ENCODE peak calls at places on chromosomes 6 and 20, in eight cellular contexts. H is PC-3; U is thoracic aorta; V is transverse colon; Y is mesenchymal stem cell; D is DND-41; Z is naive thymus-derived CD4-positive, alpha-beta T cell; F is endothelial cell of umbilical vein. P is an unnamed sample.
A peak's percentile ranks its signal among the peaks of the same experiment; 100 is the strongest.

GRCh38 chr6:28383235-28384142 is 16.1 kb downstream of the ZSCAN12 start:
- DNase-seq in H (peak; percentile 89), U (peak; percentile 9), V (peak; percentile 92), Y (peak; percentile 92), D (no peak), Z (peak; percentile 25), F (peak; percentile 93), P (no peak)

GRCh38 chr20:46939031-46939430 is 44.4 kb downstream of the EYA2 start:
- DNase-seq in H (peak; percentile 38), U (no peak), V (no peak), Y (no peak), D (peak; percentile 9), Z (no peak), F (peak; percentile 1), P (peak; percentile 45)

GRCh38 chr6:38346291-38347079 is 293.2 kb downstream of the BTBD9 start:
- DNase-seq in H (peak; percentile 16), U (no peak), V (no peak), Y (peak; percentile 86), D (no peak), Z (no peak), F (peak; percentile 43), P (peak; percentile 9)

GRCh38 chr6:54427396-54427910 is 119.2 kb downstream of the TINAG start:
- DNase-seq in H (peak; percentile 8), U (no peak), V (no peak), Y (no peak), D (no peak), Z (no peak), F (no peak), P (no peak)

GRCh38 chr6:35757461-35758123 is 18.8 kb upstream of the CLPSL2 start:
- DNase-seq in H (peak; percentile 38), U (no peak), V (no peak), Y (peak; percentile 52), D (no peak), Z (no peak), F (peak; percentile 32), P (no peak)

GRCh38 chr6:110875548-110876169 is 1.1 kb downstream of the AMD1 start:
- DNase-seq in H (no peak), U (peak; percentile 22), V (peak; percentile 63), Y (no peak), D (peak; percentile 73), Z (peak; percentile 71), F (peak; percentile 36), P (peak; percentile 67)

GRCh38 chr6:2126351-2126750 is 119.1 kb downstream of the GMDS start:
- DNase-seq in H (no peak), U (no peak), V (no peak), Y (no peak), D (no peak), Z (no peak), F (no peak), P (no peak)

GRCh38 chr6:137962725-137963124 is 95.7 kb downstream of the TNFAIP3 start:
- DNase-seq in H (no peak), U (no peak), V (no peak), Y (no peak), D (no peak), Z (no peak), F (no peak), P (no peak)

GRCh38 chr6:33860706-33861474 is 57.1 kb upstream of the MLN start:
- DNase-seq in H (peak; percentile 9), U (no peak), V (peak; percentile 15), Y (peak; percentile 14), D (peak; percentile 10), Z (peak; percentile 59), F (peak; percentile 30), P (peak; percentile 35)

GRCh38 chr6:151058021-151058733 is 181.6 kb upstream of the AKAP12 start:
- DNase-seq in H (no peak), U (no peak), V (no peak), Y (no peak), D (no peak), Z (no peak), F (no peak), P (no peak)

GRCh38 chr20:64146301-64146935 is 17.8 kb upstream of the MYT1 start:
- DNase-seq in H (no peak), U (no peak), V (no peak), Y (no peak), D (no peak), Z (no peak), F (no peak), P (no peak)

GRCh38 chr20:13158339-13158738 is 62.7 kb upstream of the ISM1 start:
- DNase-seq in H (no peak), U (no peak), V (no peak), Y (no peak), D (no peak), Z (no peak), F (peak; percentile 5), P (no peak)

GRCh38 chr6:6946477-6947145 is 161.2 kb upstream of the RREB1 start:
- DNase-seq in H (no peak), U (no peak), V (no peak), Y (no peak), D (no peak), Z (no peak), F (no peak), P (no peak)

GRCh38 chr6:23176883-23177282 is 607.5 kb downstream of the HDGFL1 start:
- DNase-seq in H (no peak), U (no peak), V (no peak), Y (no peak), D (no peak), Z (no peak), F (peak; percentile 56), P (no peak)

GRCh38 chr20:60851826-60852704 is 400.0 kb upstream of the CDH4 start:
- DNase-seq in H (no peak), U (no peak), V (no peak), Y (peak; percentile 5), D (peak; percentile 54), Z (no peak), F (no peak), P (no peak)

GRCh38 chr6:166687538-166688259 is 60.6 kb upstream of the RPS6KA2 start:
- DNase-seq in H (no peak), U (no peak), V (no peak), Y (no peak), D (no peak), Z (no peak), F (no peak), P (no peak)

GRCh38 chr6:169490830-169491229 is 211.0 kb downstream of the WDR27 start:
- DNase-seq in H (no peak), U (no peak), V (no peak), Y (no peak), D (no peak), Z (no peak), F (peak; percentile 28), P (no peak)

GRCh38 chr20:44217342-44218092 is 6.9 kb upstream of the OSER1 start:
- DNase-seq in H (peak; percentile 91), U (peak; percentile 4), V (peak; percentile 85), Y (peak; percentile 72), D (peak; percentile 77), Z (peak; percentile 74), F (peak; percentile 55), P (peak; percentile 83)

GRCh38 chr6:259901-260508 is 32.3 kb upstream of the DUSP22 start:
- DNase-seq in H (no peak), U (no peak), V (no peak), Y (no peak), D (no peak), Z (no peak), F (no peak), P (no peak)

GRCh38 chr6:39791850-39792500 is at the start of gene DAAM2:
- DNase-seq in H (no peak), U (no peak), V (peak; percentile 50), Y (peak; percentile 74), D (no peak), Z (no peak), F (peak; percentile 22), P (peak; percentile 21)

GRCh38 chr20:36792422-36792821 is 18.9 kb upstream of the DSN1 start:
- DNase-seq in H (peak; percentile 74), U (no peak), V (no peak), Y (peak; percentile 81), D (peak; percentile 28), Z (no peak), F (peak; percentile 68), P (peak; percentile 76)

GRCh38 chr20:10674684-10675455 is 1.1 kb upstream of the JAG1 start:
- DNase-seq in H (peak; percentile 88), U (no peak), V (peak; percentile 90), Y (peak; percentile 80), D (no peak), Z (no peak), F (peak; percentile 83), P (peak; percentile 81)

GRCh38 chr6:34484899-34485298 is 19.0 kb downstream of the PACSIN1 start:
- DNase-seq in H (peak; percentile 90), U (no peak), V (no peak), Y (no peak), D (peak; percentile 37), Z (peak; percentile 6), F (no peak), P (no peak)

GRCh38 chr6:158233214-158233795 is 65.2 kb downstream of the GTF2H5 start:
- DNase-seq in H (peak; percentile 12), U (no peak), V (no peak), Y (no peak), D (no peak), Z (peak; percentile 39), F (peak; percentile 14), P (peak; percentile 29)

GRCh38 chr6:163309491-163310026 is 105.0 kb upstream of the QKI start:
- DNase-seq in H (peak; percentile 82), U (no peak), V (no peak), Y (no peak), D (no peak), Z (no peak), F (peak; percentile 63), P (no peak)
- H3K27ac ChIP-seq in H (peak overlapping the region; percentile 98), U (no peak overlapping the region), V (no peak overlapping the region), Y (no peak overlapping the region), D (no peak overlapping the region), Z (no peak overlapping the region), F (peak overlapping the region; percentile 63), P (peak overlapping the region; percentile 45)

DNA sequence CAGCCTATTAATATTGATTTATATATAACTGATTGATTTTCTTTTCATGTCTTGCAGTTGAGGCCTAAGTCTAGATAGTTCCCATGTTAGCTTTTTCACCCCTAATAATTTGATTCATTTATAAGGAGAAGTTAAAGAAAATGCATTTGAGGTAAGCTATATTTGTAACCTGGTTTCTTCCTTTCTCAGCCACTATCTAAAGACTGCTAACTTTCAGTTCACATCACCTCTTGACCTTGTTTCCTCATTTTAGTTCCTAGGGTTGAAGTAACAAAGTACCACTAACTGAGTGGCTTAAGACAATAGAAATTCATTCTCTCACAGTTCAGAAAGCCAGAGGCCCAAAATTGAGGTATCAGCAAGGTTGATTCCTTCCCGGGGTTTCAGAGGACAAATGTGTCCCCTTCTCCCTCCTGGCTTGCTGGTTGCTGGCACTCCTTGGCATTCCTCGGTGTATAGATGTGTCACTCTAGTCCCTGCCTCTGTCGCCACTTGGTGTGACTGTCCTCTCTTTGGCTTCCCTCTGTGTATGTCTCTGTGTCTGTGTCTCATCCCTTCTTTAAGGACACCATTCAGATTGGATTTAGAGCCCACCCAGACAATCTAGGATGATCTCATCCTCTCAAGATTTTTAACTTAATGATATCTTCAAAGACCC is 55.9 kb upstream of the C20orf144 start:
- DNase-seq in H (no peak), U (no peak), V (no peak), Y (no peak), D (no peak), Z (no peak), F (no peak), P (no peak)
- H3K4me3 ChIP-seq in H (no peak overlapping the region), U (no peak overlapping the region), V (no peak overlapping the region), Y (no peak overlapping the region), D (no peak overlapping the region), Z (no peak overlapping the region), F (no peak overlapping the region), P (no peak overlapping the region)

GRCh38 chr20:56609321-56609720 is 19.8 kb upstream of the TFAP2C start:
- DNase-seq in H (no peak), U (no peak), V (no peak), Y (no peak), D (no peak), Z (no peak), F (no peak), P (no peak)
- H3K4me1 ChIP-seq in H (peaks cover 38% of the 10 kb centered on the region), U (no peaks in the 10 kb centered on the region), V (peaks cover 13% of the 10 kb centered on the region), Y (no peaks in the 10 kb centered on the region), D (no peaks in the 10 kb centered on the region), Z (no peaks in the 10 kb centered on the region), F (no peaks in the 10 kb centered on the region), P (no peaks in the 10 kb centered on the region)

GRCh38 chr6:125253881-125254280 is 47.9 kb downstream of the HDDC2 start:
- DNase-seq in H (no peak), U (no peak), V (no peak), Y (no peak), D (no peak), Z (no peak), F (no peak), P (no peak)
- H3K27ac ChIP-seq in H (no peak overlapping the region), U (no peak overlapping the region), V (no peak overlapping the region), Y (no peak overlapping the region), D (no peak overlapping the region), Z (no peak overlapping the region), F (no peak overlapping the region), P (no peak overlapping the region)